ENCODE peak calls at places on chromosomes 4 and X, in four cellular contexts. T, Q, Y and M are unnamed samples.

GRCh38 chr4:66955784-66956183 is 589.5 kb downstream of the CENPC start:
- DNase-seq in T (no peak), Q (no peak), Y (no peak), M (no peak)

GRCh38 chr4:94274912-94275311 is 67.2 kb downstream of the SMARCAD1 start:
- DNase-seq in T (no peak), Q (no peak), Y (no peak), M (no peak)

GRCh38 chr4:148454835-148455234 is 12.6 kb upstream of the NR3C2 start:
- DNase-seq in T (no peak), Q (no peak), Y (no peak), M (no peak)

GRCh38 chr4:85210353-85210752 is 243.9 kb upstream of the WDFY3 start:
- DNase-seq in T (no peak), Q (no peak), Y (no peak), M (no peak)

GRCh38 chr4:22003878-22004277 is 55.3 kb upstream of the KCNIP4 start:
- DNase-seq in T (no peak), Q (no peak), Y (no peak), M (no peak)

GRCh38 chr4:182971702-182972101 is 54.5 kb upstream of the DCTD start:
- DNase-seq in T (no peak), Q (no peak), Y (no peak), M (no peak)

GRCh38 chrX:147911192-147912022 is at the start of gene FMR1:
- DNase-seq in T (peak; percentile 86), Q (peak; percentile 98), Y (peak; percentile 84), M (peak; percentile 94)

GRCh38 chr4:163344147-163345050 is 707 bp downstream of the NPY5R start:
- DNase-seq in T (peak; percentile 63), Q (no peak), Y (no peak), M (peak; percentile 4)

GRCh38 chr4:25563071-25563564 is 92.5 kb upstream of the SLC34A2 start:
- DNase-seq in T (no peak), Q (no peak), Y (no peak), M (no peak)

GRCh38 chrX:7107968-7108480 is 39.5 kb upstream of the STS start:
- DNase-seq in T (no peak), Q (no peak), Y (no peak), M (no peak)

GRCh38 chrX:40570346-40571093 is 10.2 kb upstream of the ATP6AP2 start:
- DNase-seq in T (no peak), Q (no peak), Y (no peak), M (no peak)

GRCh38 chr4:158253350-158253980 is 43.2 kb downstream of the TMEM144 start:
- DNase-seq in T (peak; percentile 21), Q (no peak), Y (peak; percentile 53), M (peak; percentile 39)

GRCh38 chrX:21885568-21885967 is 29.8 kb downstream of the YY2 start:
- DNase-seq in T (no peak), Q (no peak), Y (no peak), M (no peak)

GRCh38 chr4:6688879-6689505 is 4.7 kb upstream of the S100P start:
- DNase-seq in T (peak; percentile 38), Q (peak; percentile 71), Y (peak; percentile 91), M (peak; percentile 77)

GRCh38 chr4:157221426-157221894 is 932 bp downstream of the GRIA2 start:
- DNase-seq in T (no peak), Q (no peak), Y (no peak), M (no peak)

DNA sequence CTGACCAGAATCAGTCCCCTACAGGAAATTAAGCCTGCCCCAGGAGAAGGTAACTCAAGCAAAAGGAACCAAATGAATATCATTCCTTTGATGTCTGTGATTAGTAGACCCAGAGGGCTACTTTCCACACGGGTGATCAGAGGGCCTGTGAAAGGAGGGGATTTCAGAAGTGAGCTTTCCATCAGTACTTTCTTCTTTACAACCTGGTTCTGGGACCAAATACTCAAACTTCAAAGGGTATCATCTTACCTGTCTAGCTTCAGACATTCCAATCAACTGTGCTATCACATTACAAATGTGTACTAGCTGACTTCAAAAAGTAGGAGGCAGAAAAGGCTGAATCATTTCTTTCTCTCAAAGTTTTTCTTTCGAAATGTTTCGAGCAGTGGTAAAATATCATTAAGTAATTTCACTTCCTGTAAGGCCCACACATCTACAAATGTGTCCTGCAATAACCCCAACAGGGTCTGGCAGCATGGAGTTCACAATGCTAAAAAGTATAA is 23.9 kb downstream of the ACSL4 start:
- DNase-seq in T (no peak), Q (no peak), Y (peak; percentile 82), M (no peak)
- TF ChIP-seq HMGXB4 in T (no peak), Q (no peak), Y (no peak), M (no peak)

GRCh38 chr4:2333916-2334644 is 72.2 kb upstream of the MXD4 start:
- DNase-seq in T (no peak), Q (no peak), Y (no peak), M (no peak)
- TF ChIP-seq HMGXB4 in T (no peak), Q (no peak), Y (no peak), M (no peak)

GRCh38 chr4:139556071-139556734 is at the start of gene SETD7:
- DNase-seq in T (peak; percentile 77), Q (peak; percentile 31), Y (no peak), M (peak; percentile 77)
- TF ChIP-seq HMGXB4 in T (no peak), Q (no peak), Y (no peak), M (no peak)

GRCh38 chr4:176780995-176781738 is 11.6 kb downstream of the VEGFC start:
- DNase-seq in T (no peak), Q (no peak), Y (no peak), M (peak; percentile 38)
- TF ChIP-seq HMGXB4 in T (no peak), Q (no peak), Y (no peak), M (no peak)

GRCh38 chrX:68072016-68072415 is 361.3 kb downstream of the OPHN1 start:
- DNase-seq in T (no peak), Q (no peak), Y (no peak), M (no peak)
- TF ChIP-seq HMGXB4 in T (no peak), Q (no peak), Y (no peak), M (no peak)